ENCODE peak calls at places on chromosomes 4 and X, in nine cellular contexts. One of them, this sample, is unnamed.

GRCh38 chr4:15552557-15553362 is 83.1 kb downstream of the CC2D2A start:
- DNase-seq in bronchial epithelial cell: no peak
- DNase-seq in fibroblast of lung: no peak
- DNase-seq in NCI-H446 treated with DMSO at 0.1 percent for 48 hours: no peak
- DNase-seq in PC-3: no peak
- DNase-seq in tibial artery: no peak
- DNase-seq in lung: no peak
- DNase-seq in activated T-cell treated with anti-CD3 and anti-CD28 coated beads for 1 hour: no peak
- DNase-seq in stimulated activated CD8-positive, alpha-beta memory T cell treated with anti-CD3 and anti-CD28 coated beads, Interleukin-15, amount 100 ng/mL, for 24 hours: no peak
- DNase-seq in this sample: no peak

GRCh38 chrX:140602140-140602539 is 97.3 kb upstream of the SOX3 start:
- DNase-seq in fibroblast of lung: no peak
- DNase-seq in bronchial epithelial cell: no peak
- DNase-seq in NCI-H446 treated with DMSO at 0.1 percent for 48 hours: no peak
- DNase-seq in stimulated activated CD8-positive, alpha-beta memory T cell treated with anti-CD3 and anti-CD28 coated beads, Interleukin-15, amount 100 ng/mL, for 24 hours: no peak
- DNase-seq in tibial artery: no peak
- DNase-seq in lung: no peak
- DNase-seq in PC-3: no peak
- DNase-seq in activated T-cell treated with anti-CD3 and anti-CD28 coated beads for 1 hour: no peak
- DNase-seq in this sample: no peak

GRCh38 chr4:156889616-156890594 is 81.7 kb downstream of the PDGFC start:
- DNase-seq in activated T-cell treated with anti-CD3 and anti-CD28 coated beads for 1 hour: no peak
- DNase-seq in stimulated activated CD8-positive, alpha-beta memory T cell treated with anti-CD3 and anti-CD28 coated beads, Interleukin-15, amount 100 ng/mL, for 24 hours: no peak
- DNase-seq in fibroblast of lung: peak
- DNase-seq in lung: no peak
- DNase-seq in tibial artery: peak
- DNase-seq in NCI-H446 treated with DMSO at 0.1 percent for 48 hours: peak
- DNase-seq in bronchial epithelial cell: peak
- DNase-seq in PC-3: no peak
- DNase-seq in this sample: peak

GRCh38 chrX:131746491-131746968 is 202.7 kb downstream of the OR13H1 start:
- DNase-seq in NCI-H446 treated with DMSO at 0.1 percent for 48 hours: no peak
- DNase-seq in tibial artery: no peak
- DNase-seq in stimulated activated CD8-positive, alpha-beta memory T cell treated with anti-CD3 and anti-CD28 coated beads, Interleukin-15, amount 100 ng/mL, for 24 hours: no peak
- DNase-seq in fibroblast of lung: peak
- DNase-seq in bronchial epithelial cell: no peak
- DNase-seq in lung: peak
- DNase-seq in PC-3: peak
- DNase-seq in activated T-cell treated with anti-CD3 and anti-CD28 coated beads for 1 hour: no peak
- DNase-seq in this sample: peak

GRCh38 chr4:168942985-168943384 is 67.1 kb downstream of the CBR4 start:
- DNase-seq in fibroblast of lung: no peak
- DNase-seq in NCI-H446 treated with DMSO at 0.1 percent for 48 hours: no peak
- DNase-seq in tibial artery: no peak
- DNase-seq in bronchial epithelial cell: no peak
- DNase-seq in PC-3: peak
- DNase-seq in activated T-cell treated with anti-CD3 and anti-CD28 coated beads for 1 hour: no peak
- DNase-seq in lung: no peak
- DNase-seq in stimulated activated CD8-positive, alpha-beta memory T cell treated with anti-CD3 and anti-CD28 coated beads, Interleukin-15, amount 100 ng/mL, for 24 hours: no peak
- DNase-seq in this sample: no peak

GRCh38 chrX:45623266-45623665 is 422.6 kb upstream of the DIPK2B start:
- DNase-seq in stimulated activated CD8-positive, alpha-beta memory T cell treated with anti-CD3 and anti-CD28 coated beads, Interleukin-15, amount 100 ng/mL, for 24 hours: no peak
- DNase-seq in PC-3: peak
- DNase-seq in NCI-H446 treated with DMSO at 0.1 percent for 48 hours: peak
- DNase-seq in activated T-cell treated with anti-CD3 and anti-CD28 coated beads for 1 hour: no peak
- DNase-seq in tibial artery: no peak
- DNase-seq in bronchial epithelial cell: peak
- DNase-seq in lung: no peak
- DNase-seq in fibroblast of lung: peak
- DNase-seq in this sample: no peak

GRCh38 chrX:148784859-148785655 is 284.6 kb downstream of the AFF2 start:
- DNase-seq in lung: no peak
- DNase-seq in activated T-cell treated with anti-CD3 and anti-CD28 coated beads for 1 hour: no peak
- DNase-seq in tibial artery: no peak
- DNase-seq in bronchial epithelial cell: no peak
- DNase-seq in PC-3: no peak
- DNase-seq in fibroblast of lung: peak
- DNase-seq in NCI-H446 treated with DMSO at 0.1 percent for 48 hours: no peak
- DNase-seq in stimulated activated CD8-positive, alpha-beta memory T cell treated with anti-CD3 and anti-CD28 coated beads, Interleukin-15, amount 100 ng/mL, for 24 hours: no peak
- DNase-seq in this sample: no peak

GRCh38 chr4:36244257-36245084 is at the start of gene ARAP2:
- DNase-seq in NCI-H446 treated with DMSO at 0.1 percent for 48 hours: peak
- DNase-seq in stimulated activated CD8-positive, alpha-beta memory T cell treated with anti-CD3 and anti-CD28 coated beads, Interleukin-15, amount 100 ng/mL, for 24 hours: peak
- DNase-seq in tibial artery: peak
- DNase-seq in bronchial epithelial cell: peak
- DNase-seq in fibroblast of lung: peak
- DNase-seq in PC-3: peak
- DNase-seq in activated T-cell treated with anti-CD3 and anti-CD28 coated beads for 1 hour: peak
- DNase-seq in lung: peak
- DNase-seq in this sample: peak

GRCh38 chr4:82797591-82798081 is 960 bp downstream of the SCD5 start:
- DNase-seq in lung: no peak
- DNase-seq in stimulated activated CD8-positive, alpha-beta memory T cell treated with anti-CD3 and anti-CD28 coated beads, Interleukin-15, amount 100 ng/mL, for 24 hours: no peak
- DNase-seq in PC-3: no peak
- DNase-seq in bronchial epithelial cell: no peak
- DNase-seq in tibial artery: no peak
- DNase-seq in NCI-H446 treated with DMSO at 0.1 percent for 48 hours: no peak
- DNase-seq in fibroblast of lung: peak
- DNase-seq in activated T-cell treated with anti-CD3 and anti-CD28 coated beads for 1 hour: no peak
- DNase-seq in this sample: no peak

GRCh38 chrX:317424-318067 is 1.1 kb downstream of the GTPBP6 start:
- DNase-seq in activated T-cell treated with anti-CD3 and anti-CD28 coated beads for 1 hour: no peak
- DNase-seq in stimulated activated CD8-positive, alpha-beta memory T cell treated with anti-CD3 and anti-CD28 coated beads, Interleukin-15, amount 100 ng/mL, for 24 hours: peak
- DNase-seq in fibroblast of lung: no peak
- DNase-seq in tibial artery: no peak
- DNase-seq in lung: no peak
- DNase-seq in PC-3: no peak
- DNase-seq in bronchial epithelial cell: no peak
- DNase-seq in NCI-H446 treated with DMSO at 0.1 percent for 48 hours: no peak
- DNase-seq in this sample: no peak

GRCh38 chrX:19075754-19076153 is 46.5 kb downstream of the ADGRG2 start:
- DNase-seq in stimulated activated CD8-positive, alpha-beta memory T cell treated with anti-CD3 and anti-CD28 coated beads, Interleukin-15, amount 100 ng/mL, for 24 hours: no peak
- DNase-seq in PC-3: no peak
- DNase-seq in tibial artery: no peak
- DNase-seq in bronchial epithelial cell: no peak
- DNase-seq in lung: no peak
- DNase-seq in fibroblast of lung: no peak
- DNase-seq in NCI-H446 treated with DMSO at 0.1 percent for 48 hours: no peak
- DNase-seq in activated T-cell treated with anti-CD3 and anti-CD28 coated beads for 1 hour: no peak
- DNase-seq in this sample: no peak

GRCh38 chr4:146398896-146399443 is 122.8 kb downstream of the SLC10A7 start:
- DNase-seq in activated T-cell treated with anti-CD3 and anti-CD28 coated beads for 1 hour: no peak
- DNase-seq in tibial artery: no peak
- DNase-seq in bronchial epithelial cell: no peak
- DNase-seq in stimulated activated CD8-positive, alpha-beta memory T cell treated with anti-CD3 and anti-CD28 coated beads, Interleukin-15, amount 100 ng/mL, for 24 hours: no peak
- DNase-seq in lung: no peak
- DNase-seq in NCI-H446 treated with DMSO at 0.1 percent for 48 hours: no peak
- DNase-seq in PC-3: no peak
- DNase-seq in fibroblast of lung: no peak
- DNase-seq in this sample: no peak

GRCh38 chrX:10549280-10549679 is 71.1 kb downstream of the MID1 start:
- DNase-seq in PC-3: peak
- DNase-seq in bronchial epithelial cell: no peak
- DNase-seq in tibial artery: no peak
- DNase-seq in stimulated activated CD8-positive, alpha-beta memory T cell treated with anti-CD3 and anti-CD28 coated beads, Interleukin-15, amount 100 ng/mL, for 24 hours: no peak
- DNase-seq in activated T-cell treated with anti-CD3 and anti-CD28 coated beads for 1 hour: no peak
- DNase-seq in fibroblast of lung: peak
- DNase-seq in NCI-H446 treated with DMSO at 0.1 percent for 48 hours: peak
- DNase-seq in lung: no peak
- DNase-seq in this sample: no peak

GRCh38 chr4:18894928-18895327 is 873.4 kb upstream of the LCORL start:
- DNase-seq in stimulated activated CD8-positive, alpha-beta memory T cell treated with anti-CD3 and anti-CD28 coated beads, Interleukin-15, amount 100 ng/mL, for 24 hours: no peak
- DNase-seq in PC-3: no peak
- DNase-seq in bronchial epithelial cell: no peak
- DNase-seq in lung: no peak
- DNase-seq in activated T-cell treated with anti-CD3 and anti-CD28 coated beads for 1 hour: no peak
- DNase-seq in NCI-H446 treated with DMSO at 0.1 percent for 48 hours: no peak
- DNase-seq in fibroblast of lung: no peak
- DNase-seq in tibial artery: no peak
- DNase-seq in this sample: no peak

GRCh38 chr4:19735012-19735411 is 516.7 kb upstream of the SLIT2 start:
- DNase-seq in activated T-cell treated with anti-CD3 and anti-CD28 coated beads for 1 hour: no peak
- DNase-seq in PC-3: no peak
- DNase-seq in stimulated activated CD8-positive, alpha-beta memory T cell treated with anti-CD3 and anti-CD28 coated beads, Interleukin-15, amount 100 ng/mL, for 24 hours: no peak
- DNase-seq in bronchial epithelial cell: no peak
- DNase-seq in fibroblast of lung: no peak
- DNase-seq in NCI-H446 treated with DMSO at 0.1 percent for 48 hours: no peak
- DNase-seq in tibial artery: no peak
- DNase-seq in lung: no peak
- DNase-seq in this sample: no peak

GRCh38 chr4:42454755-42455154 is 57.5 kb downstream of the SHISA3 start:
- DNase-seq in NCI-H446 treated with DMSO at 0.1 percent for 48 hours: no peak
- DNase-seq in activated T-cell treated with anti-CD3 and anti-CD28 coated beads for 1 hour: no peak
- DNase-seq in stimulated activated CD8-positive, alpha-beta memory T cell treated with anti-CD3 and anti-CD28 coated beads, Interleukin-15, amount 100 ng/mL, for 24 hours: no peak
- DNase-seq in lung: no peak
- DNase-seq in fibroblast of lung: no peak
- DNase-seq in PC-3: peak
- DNase-seq in bronchial epithelial cell: peak
- DNase-seq in tibial artery: no peak
- DNase-seq in this sample: no peak

GRCh38 chr4:53321151-53321987 is 44.5 kb downstream of the SCFD2 start:
- DNase-seq in stimulated activated CD8-positive, alpha-beta memory T cell treated with anti-CD3 and anti-CD28 coated beads, Interleukin-15, amount 100 ng/mL, for 24 hours: no peak
- DNase-seq in lung: no peak
- DNase-seq in tibial artery: no peak
- DNase-seq in fibroblast of lung: peak
- DNase-seq in activated T-cell treated with anti-CD3 and anti-CD28 coated beads for 1 hour: no peak
- DNase-seq in PC-3: peak
- DNase-seq in bronchial epithelial cell: peak
- DNase-seq in NCI-H446 treated with DMSO at 0.1 percent for 48 hours: peak
- DNase-seq in this sample: no peak

This sample was measured in ureter.